ENCODE peak calls at places on chromosomes 16 and 17, in seven cellular contexts. F, W, P, M, T, J and Z are unnamed samples.

GRCh38 chr17:56305017-56305416 is 151.7 kb downstream of the ANKFN1 start:
- DNase-seq in W (no peak), F (no peak), M (no peak), J (no peak), T (no peak), P (no peak), Z (no peak)

GRCh38 chr17:78839173-78839761 is 1.3 kb downstream of the USP36 start:
- DNase-seq in T (no peak), J (no peak), M (peak), F (no peak), W (no peak), P (no peak), Z (no peak)

GRCh38 chr17:35729405-35729833 is 2.0 kb upstream of the RASL10B start:
- DNase-seq in T (no peak), W (peak), F (no peak), M (no peak), P (no peak), J (no peak), Z (no peak)

GRCh38 chr16:9062301-9062700 is 29.1 kb upstream of the HAPSTR1 start:
- DNase-seq in J (no peak), F (no peak), T (no peak), P (no peak), W (no peak), M (no peak), Z (no peak)

GRCh38 chr17:57986841-57987581 is 1.0 kb downstream of the VEZF1 start:
- DNase-seq in F (peak), J (peak), M (no peak), P (no peak), W (peak), T (peak), Z (peak)

GRCh38 chr17:49969134-49969759 is at the start of gene DLX4:
- DNase-seq in M (peak), T (no peak), W (peak), F (no peak), J (no peak), P (no peak), Z (no peak)

GRCh38 chr17:62653831-62654829 is 26.7 kb downstream of the MRC2 start:
- DNase-seq in P (no peak), W (peak), T (peak), J (peak), M (no peak), F (peak), Z (no peak)

GRCh38 chr17:46191332-46192210 is 1.7 kb downstream of the KANSL1 start:
- DNase-seq in M (peak), F (no peak), J (peak), W (peak), T (peak), P (no peak), Z (no peak)

GRCh38 chr16:22001591-22001990 is 675 bp upstream of the PDZD9 start:
- DNase-seq in P (no peak), T (peak), W (no peak), J (no peak), F (no peak), M (peak), Z (no peak)

GRCh38 chr16:12289175-12290063 is 312.9 kb downstream of the SNX29 start:
- DNase-seq in J (no peak), T (no peak), F (no peak), W (peak), M (no peak), P (no peak), Z (no peak)

GRCh38 chr17:38911081-38911730 is 14.2 kb upstream of the LASP1NB start:
- DNase-seq in F (no peak), T (no peak), M (no peak), W (no peak), P (no peak), J (no peak), Z (no peak)

GRCh38 chr16:75420987-75421819 is 12.1 kb downstream of the CFDP1 start:
- DNase-seq in F (peak), T (peak), W (peak), P (no peak), M (no peak), J (peak), Z (peak)

GRCh38 chr17:71071837-71072236 is 902.5 kb downstream of the KCNJ2 start:
- DNase-seq in T (peak), P (no peak), W (no peak), F (no peak), M (peak), J (no peak), Z (no peak)

GRCh38 chr17:57881143-57881542 is 31.3 kb upstream of the MRPS23 start:
- DNase-seq in M (no peak), T (peak), F (peak), J (no peak), P (no peak), W (no peak), Z (no peak)

GRCh38 chr16:62249069-62249468 is 212.8 kb upstream of the CDH8 start:
- DNase-seq in T (no peak), M (no peak), F (no peak), W (no peak), P (no peak), J (no peak), Z (no peak)

GRCh38 chr16:24094660-24095059 is 161.5 kb upstream of the CACNG3 start:
- DNase-seq in F (no peak), P (no peak), J (no peak), T (no peak), W (no peak), M (no peak), Z (no peak)

GRCh38 chr16:1420111-1420539 is 422 bp downstream of the UQCC4 start:
- DNase-seq in T (no peak), F (no peak), P (no peak), J (no peak), M (peak), W (no peak), Z (no peak)

DNA sequence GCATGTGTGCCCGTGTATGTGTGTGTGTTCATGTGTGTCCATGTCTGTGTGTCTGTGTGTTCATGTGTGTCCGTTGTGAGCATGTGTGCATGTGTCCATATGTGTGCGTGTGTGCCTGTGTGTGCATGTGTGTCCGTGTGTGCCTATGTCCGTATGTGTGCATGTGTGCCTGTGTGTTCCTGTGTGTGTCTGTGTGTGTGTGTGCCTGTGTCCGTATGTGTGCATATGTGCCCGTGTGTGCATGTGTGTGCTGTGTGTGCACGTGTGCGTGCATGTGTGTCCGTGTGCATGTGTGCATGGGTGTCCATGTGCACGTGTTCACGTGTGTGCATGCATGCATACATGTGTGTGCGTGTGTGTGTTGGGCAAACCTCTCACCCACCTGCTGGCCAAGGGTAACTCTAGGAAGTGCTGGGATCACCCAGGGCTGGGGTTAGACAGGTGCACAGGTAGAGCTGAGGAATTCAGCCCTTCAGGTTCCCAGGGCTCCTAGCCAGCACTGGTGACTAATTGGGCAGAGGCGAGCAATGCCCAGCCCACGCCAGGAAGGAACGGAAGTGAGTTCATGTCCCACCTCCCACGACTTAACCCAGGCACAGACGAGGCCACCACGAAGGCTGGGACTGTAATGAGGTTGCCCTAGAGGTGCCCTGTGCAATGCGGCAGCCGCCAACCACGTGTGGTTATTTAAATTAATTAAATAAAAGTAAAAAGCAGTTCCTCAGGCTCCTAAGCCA is 8.2 kb upstream of the CSNK1D start:
- DNase-seq in J (no peak), T (no peak), W (no peak), M (peak), P (no peak), F (no peak), Z (no peak)
- TF ChIP-seq CTCF in J (no peak), T (no peak), W (no peak), M (no peak), P (no peak), F (no peak), Z (no peak)

GRCh38 chr16:66324785-66325184 is 41.7 kb upstream of the CDH5 start:
- DNase-seq in P (peak), T (no peak), J (peak), F (no peak), W (peak), M (peak), Z (no peak)
- TF ChIP-seq CTCF in P (peak), T (no peak), J (peak), F (no peak), W (peak), M (no peak), Z (no peak)

GRCh38 chr17:64534187-64534586 is 27.4 kb downstream of the CEP95 start:
- DNase-seq in W (no peak), M (no peak), P (no peak), F (no peak), T (no peak), J (no peak), Z (no peak)
- TF ChIP-seq CTCF in W (no peak), M (no peak), P (no peak), F (no peak), T (no peak), J (no peak), Z (no peak)

GRCh38 chr17:17950806-17951205 is 21.4 kb downstream of the TOM1L2 start:
- DNase-seq in W (no peak), T (no peak), F (no peak), M (no peak), P (no peak), J (no peak), Z (no peak)
- TF ChIP-seq CTCF in W (peak), T (no peak), F (no peak), M (no peak), P (no peak), J (no peak), Z (no peak)

GRCh38 chr17:7175363-7175733 is 3.8 kb downstream of the ASGR1 start:
- DNase-seq in M (no peak), T (no peak), W (no peak), P (no peak), F (no peak), J (no peak), Z (no peak)

GRCh38 chr17:7176107-7176851 is 2.9 kb downstream of the ASGR1 start:
- DNase-seq in W (no peak), T (no peak), J (no peak), P (no peak), M (no peak), F (no peak), Z (no peak)

GRCh38 chr17:7176870-7177209 is 2.3 kb downstream of the ASGR1 start:
- DNase-seq in T (no peak), F (no peak), J (peak), M (no peak), P (no peak), W (peak), Z (peak)

GRCh38 chr17:7174603-7175362 is 4.4 kb downstream of the ASGR1 start:
- DNase-seq in P (no peak), F (no peak), T (no peak), W (no peak), M (no peak), J (no peak), Z (no peak)

GRCh38 chr17:7173687-7174602 is 5.2 kb downstream of the ASGR1 start:
- DNase-seq in J (peak), W (peak), T (no peak), P (no peak), M (peak), F (peak), Z (no peak)
- TF ChIP-seq CTCF in J (no peak), W (peak), T (no peak), P (no peak), M (no peak), F (no peak), Z (no peak)

GRCh38 chr16:25676820-25677219 is 14.9 kb upstream of the HS3ST4 start:
- DNase-seq in M (no peak), T (no peak), W (no peak), J (no peak), P (no peak), F (no peak), Z (no peak)
- TF ChIP-seq CTCF in M (no peak), T (no peak), W (no peak), J (no peak), P (no peak), F (no peak), Z (no peak)

DNA sequence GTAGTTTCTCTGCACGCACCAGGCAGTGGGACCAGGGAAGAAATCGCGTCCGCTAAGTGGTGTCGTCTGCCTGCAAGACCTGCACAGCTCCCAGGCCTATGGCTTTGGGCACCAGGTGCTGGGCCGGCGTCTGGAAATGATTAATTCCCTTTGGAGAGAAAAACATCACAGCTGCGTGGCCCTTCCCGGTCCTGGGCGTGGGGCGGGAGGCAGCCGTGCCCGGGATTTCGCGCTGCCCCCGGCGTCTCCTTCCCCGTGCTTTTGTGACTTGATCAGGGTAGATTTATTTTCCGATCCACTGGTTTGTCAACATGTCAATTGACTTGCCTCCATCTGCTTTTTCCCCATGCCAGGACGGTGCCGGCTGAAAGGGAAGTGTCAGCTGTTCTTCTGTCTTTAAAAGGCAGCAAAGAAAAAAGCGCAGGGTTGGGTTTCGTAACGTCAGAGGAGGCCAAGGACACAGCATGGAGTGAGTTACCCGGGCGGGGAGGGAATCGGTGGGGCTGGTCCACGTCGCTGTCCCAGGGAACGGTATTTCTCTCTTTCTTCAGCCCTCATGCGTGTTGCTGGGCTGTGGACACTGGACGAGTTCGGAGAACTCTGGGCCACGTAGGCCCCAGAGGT is 188.2 kb upstream of the ZNF469 start:
- DNase-seq in T (peak), J (peak), P (no peak), F (no peak), W (no peak), M (no peak), Z (no peak)
- TF ChIP-seq CTCF in T (no peak), J (no peak), P (no peak), F (no peak), W (no peak), M (no peak), Z (no peak)

GRCh38 chr17:59786536-59787319 is 79.3 kb downstream of the VMP1 start:
- DNase-seq in J (no peak), F (no peak), P (no peak), W (peak), M (peak), T (peak), Z (peak)
- TF ChIP-seq CTCF in J (no peak), F (no peak), P (no peak), W (no peak), M (no peak), T (no peak), Z (no peak)

DNA sequence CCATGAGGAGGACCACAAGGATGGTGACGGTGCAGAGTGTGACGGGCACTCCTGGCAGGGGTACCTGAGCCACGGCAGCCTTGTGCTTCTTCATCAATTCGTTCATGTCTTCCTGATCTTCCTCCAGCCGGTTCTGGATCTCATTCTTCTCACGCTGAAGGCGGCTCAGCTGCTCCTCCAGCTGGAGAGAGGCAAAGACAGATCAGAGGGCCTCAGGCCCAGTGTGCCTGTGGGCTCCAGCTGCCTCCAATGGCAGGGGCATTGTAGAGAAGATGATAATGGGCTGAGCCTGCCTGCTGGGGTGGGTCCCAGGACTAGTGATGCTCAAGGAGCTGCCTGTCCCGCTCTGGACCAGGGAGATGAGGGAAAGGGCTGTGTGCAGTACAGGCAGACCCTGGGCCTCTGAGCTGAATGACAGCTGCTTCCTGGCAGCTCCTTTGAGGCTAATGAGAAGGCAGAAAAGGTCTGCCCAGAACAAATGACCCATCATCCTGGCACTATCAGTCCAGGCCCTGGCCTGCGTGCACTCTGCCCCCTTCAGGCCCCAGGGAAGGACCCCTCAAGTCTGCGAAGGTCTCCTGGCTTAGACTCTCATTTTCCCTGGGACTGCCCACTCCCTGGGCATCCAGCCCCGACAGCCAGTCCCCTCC is 47.9 kb downstream of the PIPOX start:
- DNase-seq in T (no peak), W (peak), J (no peak), P (no peak), M (no peak), F (no peak), Z (no peak)
- TF ChIP-seq CTCF in T (no peak), W (peak), J (no peak), P (peak), M (no peak), F (no peak), Z (no peak)

GRCh38 chr16:58225965-58226602 is 28.2 kb upstream of the CSNK2A2 start:
- DNase-seq in F (no peak), T (no peak), P (no peak), W (no peak), J (no peak), M (no peak), Z (no peak)
- TF ChIP-seq CTCF in F (no peak), T (no peak), P (no peak), W (no peak), J (no peak), M (no peak), Z (no peak)